ENCODE peak calls at places on chromosomes 2 and 18, in six cellular contexts. R, U, X, H, N and Z are unnamed samples.

GRCh38 chr2:215553946-215554345 is 118.1 kb upstream of the FN1 start:
- DNase-seq in N (no peak), U (no peak), R (no peak), H (no peak), X (peak), Z (no peak)

GRCh38 chr2:234293973-234294372 is 202.9 kb downstream of the ARL4C start:
- DNase-seq in H (no peak), R (no peak), N (no peak), X (no peak), U (no peak), Z (no peak)

GRCh38 chr2:231533777-231534125 is 3.5 kb upstream of the NMUR1 start:
- DNase-seq in H (no peak), N (no peak), R (no peak), X (no peak), U (no peak), Z (no peak)

GRCh38 chr2:54239427-54239826 is 16.6 kb downstream of the TSPYL6 start:
- DNase-seq in U (no peak), R (no peak), H (no peak), N (no peak), X (no peak), Z (no peak)

GRCh38 chr2:41657231-41657630 is 390.6 kb upstream of the PKDCC start:
- DNase-seq in N (no peak), X (no peak), U (no peak), H (no peak), R (no peak), Z (no peak)

GRCh38 chr2:37786854-37787253 is 115.4 kb upstream of the CDC42EP3 start:
- DNase-seq in X (no peak), N (no peak), H (peak), R (no peak), U (no peak), Z (no peak)

GRCh38 chr2:16525265-16525887 is 140.3 kb downstream of the CYRIA start:
- DNase-seq in N (peak), X (peak), H (peak), R (no peak), U (no peak), Z (no peak)

GRCh38 chr2:101038455-101039255 is 36.6 kb downstream of the RPL31 start:
- DNase-seq in N (peak), U (no peak), H (peak), R (no peak), X (peak), Z (no peak)

GRCh38 chr2:238642973-238643372 is 204.9 kb upstream of the TWIST2 start:
- DNase-seq in X (no peak), U (no peak), N (peak), H (no peak), R (no peak), Z (no peak)

GRCh38 chr2:37615808-37616673 is 55.4 kb downstream of the CDC42EP3 start:
- DNase-seq in U (no peak), N (no peak), H (no peak), X (no peak), R (no peak), Z (no peak)

GRCh38 chr2:68684197-68684596 is 40.8 kb downstream of the PROKR1 start:
- DNase-seq in X (no peak), U (no peak), N (no peak), R (no peak), H (no peak), Z (no peak)

GRCh38 chr2:74429487-74430451 is 8.2 kb downstream of the WDR54 start:
- DNase-seq in H (peak), N (no peak), R (no peak), X (no peak), U (no peak), Z (no peak)

GRCh38 chr2:224958466-224958857 is 83.8 kb downstream of the DOCK10 start:
- DNase-seq in U (no peak), H (no peak), R (no peak), N (no peak), X (no peak), Z (no peak)

GRCh38 chr2:39202639-39203369 is 41.0 kb downstream of the CDKL4 start:
- DNase-seq in U (no peak), R (no peak), H (no peak), X (no peak), N (no peak), Z (no peak)

GRCh38 chr2:48792030-48792429 is 36.5 kb upstream of the LHCGR start:
- DNase-seq in N (no peak), X (no peak), H (no peak), R (no peak), U (no peak), Z (no peak)

GRCh38 chr18:52370841-52371240 is 30.8 kb downstream of the DCC start:
- DNase-seq in H (no peak), X (no peak), U (no peak), N (no peak), R (no peak), Z (no peak)

GRCh38 chr2:169823996-169824372 is 721 bp downstream of the METTL5 start:
- DNase-seq in X (no peak), R (no peak), H (no peak), U (no peak), N (no peak), Z (no peak)

GRCh38 chr2:95121150-95121494 is 486 bp downstream of the MRPS5 start:
- DNase-seq in R (peak), U (no peak), X (no peak), H (peak), N (no peak), Z (no peak)

GRCh38 chr2:239322414-239323086 is 78.3 kb downstream of the HDAC4 start:
- DNase-seq in H (no peak), N (peak), U (no peak), R (no peak), X (peak), Z (no peak)

GRCh38 chr2:20496069-20496468 is 49.2 kb downstream of the RHOB start:
- DNase-seq in H (peak), R (no peak), U (no peak), N (no peak), X (no peak), Z (no peak)

GRCh38 chr18:73901589-73901988 is 246.0 kb downstream of the FBXO15 start:
- DNase-seq in H (no peak), R (no peak), U (no peak), X (no peak), N (no peak), Z (no peak)

GRCh38 chr2:240463274-240463865 is 27.9 kb downstream of the GPC1 start:
- DNase-seq in X (no peak), H (no peak), R (no peak), N (no peak), U (no peak), Z (peak)

GRCh38 chr18:57921708-57922107 is 118.6 kb upstream of the ATP8B1 start:
- DNase-seq in U (no peak), R (no peak), H (peak), X (peak), N (no peak), Z (no peak)

GRCh38 chr2:164061129-164061746 is 325.4 kb upstream of the FIGN start:
- DNase-seq in N (peak), H (peak), X (peak), R (peak), U (peak), Z (peak)

GRCh38 chr2:135942936-135943688 is 42.3 kb downstream of the DARS1 start:
- DNase-seq in H (no peak), R (no peak), U (no peak), N (no peak), X (no peak), Z (no peak)

GRCh38 chr2:173401716-173402326 is 47.1 kb downstream of the CDCA7 start:
- DNase-seq in X (no peak), R (no peak), N (no peak), H (no peak), U (no peak), Z (no peak)

GRCh38 chr2:234366891-234367290 is 130.0 kb downstream of the ARL4C start:
- DNase-seq in U (no peak), X (no peak), R (no peak), H (no peak), N (no peak), Z (no peak)

GRCh38 chr2:160473508-160474318 is 19.9 kb downstream of the RBMS1 start:
- DNase-seq in N (no peak), R (no peak), X (no peak), U (no peak), H (no peak), Z (no peak)

GRCh38 chr18:79819951-79820351 is 22.2 kb downstream of the KCNG2 start:
- DNase-seq in H (no peak), N (peak), X (no peak), U (peak), R (peak), Z (peak)

GRCh38 chr18:27073404-27073830 is 111.7 kb downstream of the CHST9 start:
- DNase-seq in U (peak), X (no peak), H (no peak), R (peak), N (no peak), Z (no peak)

GRCh38 chr2:238695538-238695937 is 152.3 kb upstream of the TWIST2 start:
- DNase-seq in N (no peak), R (no peak), X (no peak), U (no peak), H (no peak), Z (no peak)

GRCh38 chr18:3441290-3441689 is 8.7 kb upstream of the TGIF1 start:
- DNase-seq in H (peak), N (no peak), U (no peak), X (peak), R (no peak), Z (no peak)

GRCh38 chr18:48992791-48993555 is 42.2 kb upstream of the SMAD7 start:
- DNase-seq in N (no peak), H (no peak), U (peak), X (peak), R (peak), Z (peak)

GRCh38 chr2:101820519-101820918 is 123.0 kb downstream of the MAP4K4 start:
- DNase-seq in H (no peak), N (no peak), R (no peak), U (no peak), X (peak), Z (no peak)

GRCh38 chr2:27738349-27739057 is 33.0 kb upstream of the MRPL33 start:
- DNase-seq in R (no peak), N (no peak), U (no peak), X (no peak), H (peak), Z (no peak)

GRCh38 chr2:101619191-101619591 is 78.3 kb upstream of the MAP4K4 start:
- DNase-seq in X (no peak), U (no peak), H (no peak), N (no peak), R (no peak), Z (no peak)

GRCh38 chr18:1252936-1253335 is 348.3 kb downstream of the ADCYAP1 start:
- DNase-seq in H (no peak), X (no peak), N (no peak), R (no peak), U (no peak), Z (no peak)

GRCh38 chr2:240958366-240959213 is 39.8 kb upstream of the SNED1 start:
- DNase-seq in R (no peak), H (no peak), N (peak), X (no peak), U (peak), Z (peak)

GRCh38 chr18:26971327-26971918 is 105.9 kb upstream of the AQP4 start:
- DNase-seq in R (no peak), N (no peak), U (no peak), H (no peak), X (no peak), Z (no peak)

GRCh38 chr2:80238692-80239469 is 65.7 kb downstream of the LRRTM1 start:
- DNase-seq in U (peak), H (peak), X (peak), R (no peak), N (peak), Z (no peak)

GRCh38 chr2:80231421-80231820 is 73.1 kb downstream of the LRRTM1 start:
- DNase-seq in H (no peak), N (no peak), X (no peak), U (no peak), R (no peak), Z (no peak)

GRCh38 chr2:80233333-80233732 is 71.2 kb downstream of the LRRTM1 start:
- DNase-seq in N (no peak), X (no peak), R (no peak), H (no peak), U (no peak), Z (no peak)
- TF ChIP-seq POLR2AphosphoS5 in N (no peak), X (no peak), R (no peak), H (no peak), U (no peak), Z (no peak)

GRCh38 chr2:181915096-181915495 is 23.6 kb downstream of the ITPRID2 start:
- DNase-seq in N (no peak), X (no peak), U (no peak), H (no peak), R (no peak), Z (no peak)
- TF ChIP-seq TAF1 in N (no peak), X (no peak), U (no peak), H (no peak), R (no peak), Z (no peak)

DNA sequence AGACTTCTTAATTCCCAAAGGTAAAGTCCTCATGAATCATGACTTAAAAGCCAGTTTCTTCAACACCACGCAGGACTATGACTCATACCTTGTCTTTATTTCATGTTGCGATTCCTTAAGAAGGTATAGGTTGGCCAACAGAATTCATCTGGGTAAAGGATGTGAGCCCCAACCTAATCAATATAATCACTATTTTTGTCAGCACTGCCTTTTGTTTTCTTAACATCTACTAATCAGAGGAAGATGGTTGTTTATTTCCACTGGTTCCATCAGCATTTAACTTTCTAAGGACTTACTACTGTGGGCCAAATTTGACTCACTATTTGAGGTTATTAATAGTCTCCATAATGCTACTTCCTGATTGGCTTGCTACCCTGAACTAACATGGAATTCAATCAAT is 78.6 kb downstream of the SCG2 start:
- DNase-seq in U (no peak), N (no peak), X (no peak), H (no peak), R (no peak), Z (no peak)
- TF ChIP-seq POLR2A in U (no peak), N (no peak), X (no peak), H (no peak), R (no peak), Z (no peak)

DNA sequence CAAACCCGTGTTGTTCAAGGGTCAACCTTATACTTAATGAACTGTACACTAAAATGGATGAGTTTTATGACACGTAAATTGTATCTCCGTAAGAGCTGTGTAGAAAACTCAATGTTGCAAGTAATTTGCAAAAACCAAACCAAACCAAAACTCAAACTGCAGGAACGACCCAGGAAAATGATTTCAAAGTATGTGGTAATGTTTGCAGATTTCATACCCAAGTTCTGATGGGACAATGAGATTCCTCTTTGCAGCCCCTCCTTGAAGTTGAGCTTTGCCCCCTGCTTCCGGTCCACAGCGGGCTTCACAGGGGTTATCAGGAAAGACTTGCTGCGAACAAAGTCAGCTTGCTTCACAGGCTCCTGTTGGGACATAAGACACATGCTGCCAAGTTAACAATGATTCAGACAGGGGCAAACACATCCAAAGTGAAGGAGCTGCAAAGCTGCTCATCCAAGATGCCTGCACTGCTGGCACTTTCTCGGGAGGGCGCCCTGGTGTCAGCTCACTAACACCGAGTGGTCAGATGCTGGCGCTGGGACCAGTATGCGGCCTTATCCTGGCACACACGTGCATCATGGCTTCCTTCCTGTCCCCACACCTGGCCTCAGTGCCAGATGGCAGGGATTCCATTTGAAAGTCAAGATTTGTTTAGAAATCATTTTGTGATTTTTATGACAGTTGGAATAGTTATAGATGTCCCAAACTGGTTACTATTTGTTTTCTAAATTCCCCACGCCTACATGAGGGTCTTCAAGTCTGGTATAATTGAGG is 65.2 kb upstream of the MGAT4A start:
- DNase-seq in U (no peak), N (no peak), X (no peak), H (peak), R (no peak), Z (no peak)
- TF ChIP-seq POLR2AphosphoS5 in U (no peak), N (no peak), X (no peak), H (peak), R (no peak), Z (no peak)

GRCh38 chr2:217834744-217835513 is 167.9 kb downstream of the TNS1 start:
- DNase-seq in U (no peak), N (no peak), X (no peak), R (no peak), H (no peak), Z (no peak)

GRCh38 chr2:217838409-217838831 is 164.4 kb downstream of the TNS1 start:
- DNase-seq in U (no peak), X (no peak), H (no peak), R (no peak), N (no peak), Z (no peak)

GRCh38 chr2:217837530-217837929 is 165.3 kb downstream of the TNS1 start:
- DNase-seq in N (no peak), X (no peak), R (no peak), U (no peak), H (no peak), Z (no peak)

GRCh38 chr2:217835931-217836881 is 166.6 kb downstream of the TNS1 start:
- DNase-seq in N (no peak), R (no peak), X (no peak), H (no peak), U (no peak), Z (no peak)

GRCh38 chr2:217837001-217837491 is 165.7 kb downstream of the TNS1 start:
- DNase-seq in X (no peak), R (no peak), H (peak), N (peak), U (no peak), Z (no peak)
- TF ChIP-seq TAF1 in X (no peak), R (no peak), H (no peak), N (no peak), U (no peak), Z (no peak)

DNA sequence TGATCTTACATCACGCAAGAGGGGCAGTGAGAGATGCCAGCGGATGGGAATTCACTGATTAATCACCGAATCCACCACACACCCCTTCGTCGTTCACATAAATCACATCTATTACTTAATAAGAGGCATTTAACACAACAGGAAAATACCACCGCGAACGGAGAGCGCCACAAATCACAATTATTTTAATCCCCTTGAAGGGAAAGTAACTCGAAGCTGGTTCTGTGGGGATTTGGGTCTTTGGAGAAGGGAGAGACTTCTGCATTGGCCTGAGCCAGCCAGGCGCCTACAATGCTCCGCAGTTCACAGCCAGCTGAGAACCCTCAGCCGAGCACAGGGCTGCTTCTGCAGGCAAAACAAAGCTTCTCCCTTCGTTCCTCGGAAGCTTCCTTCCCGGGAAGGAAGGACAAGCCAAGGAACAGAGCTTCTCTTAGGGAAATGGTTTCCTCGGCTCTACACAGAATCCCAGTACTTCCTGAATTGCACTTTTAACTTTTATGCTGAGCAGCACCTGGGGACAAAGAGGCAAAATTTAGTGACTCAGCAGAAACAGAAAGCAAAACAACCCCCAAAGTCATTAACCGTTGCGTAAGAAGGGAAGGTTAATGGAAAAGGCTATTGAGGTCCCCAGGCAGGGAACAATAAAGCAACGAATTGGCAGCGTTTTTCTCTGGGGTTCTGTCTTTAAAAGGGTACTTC is at the start of gene LRP1B:
- DNase-seq in X (no peak), R (no peak), H (peak), U (no peak), N (peak), Z (peak)
- TF ChIP-seq POLR2A in X (no peak), R (no peak), H (no peak), U (no peak), N (no peak), Z (no peak)